ENCODE peak calls at places on chromosomes 6 and 20, in six cellular contexts. J is astrocyte of the cerebellum, D is mucosa of descending colon, I is hepatocyte, M is pancreas, P is Panc1. Q is an unnamed sample.

GRCh38 chr6:40299666-40300065 is 287.5 kb downstream of the LRFN2 start:
- DNase-seq in J (no peak), D (no peak), I (no peak), P (no peak), M (no peak), Q (no peak)

GRCh38 chr6:37155394-37156312 is 14.3 kb upstream of the PIM1 start:
- DNase-seq in J (no peak), I (peak; percentile 26), M (no peak), D (no peak), P (no peak), Q (no peak)

GRCh38 chr6:104638841-104639290 is 220.9 kb downstream of the HACE1 start:
- DNase-seq in D (no peak), I (no peak), P (no peak), M (no peak), J (no peak), Q (no peak)

GRCh38 chr6:107679457-107679856 is 144.7 kb downstream of the SCML4 start:
- DNase-seq in J (no peak), P (no peak), D (no peak), I (no peak), M (no peak), Q (no peak)

GRCh38 chr6:129200151-129200550 is 317.2 kb downstream of the LAMA2 start:
- DNase-seq in P (no peak), J (no peak), I (no peak), D (no peak), M (no peak), Q (no peak)

GRCh38 chr6:108720798-108721197 is 127.4 kb upstream of the ARMC2 start:
- DNase-seq in J (no peak), M (no peak), I (no peak), D (no peak), P (no peak), Q (no peak)

GRCh38 chr6:45420909-45421699 is 43.4 kb upstream of the SUPT3H start:
- DNase-seq in I (peak; percentile 6), P (no peak), M (no peak), D (no peak), J (no peak), Q (no peak)

GRCh38 chr20:46111028-46111835 is 6.9 kb upstream of the CD40 start:
- DNase-seq in M (no peak), I (no peak), D (no peak), J (no peak), P (no peak), Q (no peak)

GRCh38 chr6:470901-471448 is 79.4 kb downstream of the IRF4 start:
- DNase-seq in P (no peak), M (no peak), D (no peak), I (no peak), J (no peak), Q (no peak)

GRCh38 chr20:52972965-52973819 is 1.0 kb downstream of the TSHZ2 start:
- DNase-seq in P (no peak), I (peak; percentile 40), D (peak; percentile 21), M (peak; percentile 15), J (no peak), Q (no peak)

GRCh38 chr6:123829302-123829953 is 25.8 kb downstream of the NKAIN2 start:
- DNase-seq in D (no peak), M (no peak), P (no peak), J (peak; percentile 31), I (no peak), Q (no peak)

GRCh38 chr6:90411292-90411781 is 114.7 kb upstream of the BACH2 start:
- DNase-seq in J (no peak), P (no peak), M (no peak), D (no peak), I (peak; percentile 28), Q (no peak)

GRCh38 chr20:40797425-40797824 is 108.4 kb upstream of the MAFB start:
- DNase-seq in D (no peak), I (peak; percentile 44), P (no peak), M (no peak), J (peak; percentile 19), Q (no peak)

GRCh38 chr6:125957845-125958244 is 1.3 kb downstream of the HINT3 start:
- DNase-seq in P (no peak), I (peak; percentile 62), M (no peak), J (no peak), D (no peak), Q (no peak)

GRCh38 chr6:68642977-68643376 is 7.9 kb downstream of the ADGRB3 start:
- DNase-seq in M (no peak), P (no peak), D (no peak), I (no peak), J (no peak), Q (no peak)

GRCh38 chr6:73898599-73898998 is 202.6 kb downstream of the CD109 start:
- DNase-seq in D (no peak), M (no peak), J (no peak), P (no peak), I (no peak), Q (no peak)

GRCh38 chr6:169738204-169738971 is 13.0 kb downstream of the DYNLT2 start:
- DNase-seq in J (no peak), P (no peak), M (no peak), I (no peak), D (no peak), Q (no peak)

GRCh38 chr20:18428490-18429173 is 38.2 kb downstream of the DZANK1 start:
- DNase-seq in I (peak; percentile 12), P (no peak), J (no peak), D (peak; percentile 62), M (peak; percentile 40), Q (peak; percentile 3)

GRCh38 chr20:6120491-6120988 is 2.3 kb downstream of the FERMT1 start:
- DNase-seq in J (no peak), I (no peak), M (no peak), P (no peak), D (no peak), Q (no peak)

GRCh38 chr6:80316655-80317332 is 210.3 kb downstream of the BCKDHB start:
- DNase-seq in D (no peak), J (no peak), P (no peak), M (no peak), I (no peak), Q (no peak)

GRCh38 chr20:37651932-37652331 is 41.9 kb upstream of the CTNNBL1 start:
- DNase-seq in P (no peak), M (peak; percentile 30), J (no peak), I (no peak), D (peak; percentile 40), Q (no peak)

GRCh38 chr20:60254901-60255411 is 296.7 kb downstream of the CDH26 start:
- DNase-seq in J (no peak), M (no peak), I (no peak), P (no peak), D (no peak), Q (no peak)

GRCh38 chr20:50392138-50392866 is 117.9 kb upstream of the PTPN1 start:
- DNase-seq in P (no peak), D (no peak), I (no peak), J (no peak), M (no peak), Q (no peak)

GRCh38 chr20:25048519-25048952 is 9.4 kb downstream of the ACSS1 start:
- DNase-seq in M (peak; percentile 26), I (no peak), P (no peak), J (no peak), D (peak; percentile 12), Q (no peak)

GRCh38 chr20:4092136-4092479 is 76.8 kb upstream of the RNF24 start:
- DNase-seq in J (no peak), I (no peak), D (no peak), M (no peak), P (no peak), Q (no peak)
- TF ChIP-seq CTCF in J (no peak), I (no peak), D (no peak), M (no peak), P (peak; percentile 60), Q (no peak)

DNA sequence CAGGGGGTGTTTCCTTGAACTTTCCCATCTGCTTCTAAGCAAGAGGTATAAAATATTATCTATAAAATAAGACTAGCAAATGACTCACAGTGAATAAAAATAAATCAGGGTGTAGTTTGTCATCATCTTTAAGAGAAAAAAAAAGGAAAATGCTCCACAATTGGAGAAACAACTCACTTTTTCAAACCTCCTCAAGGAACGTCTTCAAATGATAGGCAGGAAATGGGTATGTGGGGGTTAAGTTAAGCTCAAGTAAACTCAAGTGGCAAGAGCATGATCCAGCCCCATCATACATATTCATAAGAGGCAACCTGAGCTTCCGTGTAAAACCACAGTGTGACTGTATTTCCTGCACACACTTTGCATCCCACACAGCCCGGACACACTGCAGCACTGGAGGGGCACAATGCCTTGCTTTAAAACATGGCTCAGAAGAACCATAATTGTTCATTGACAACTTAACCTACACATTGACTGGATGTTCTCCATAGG is 58.5 kb upstream of the CEP85L start:
- DNase-seq in I (no peak), M (no peak), D (peak; percentile 34), J (peak; percentile 51), P (no peak), Q (peak; percentile 86)
- H3K4me3 ChIP-seq in I (no peak overlapping the region), M (no peak overlapping the region), D (no peak overlapping the region), J (peak overlapping the region; percentile 52), P (no peak overlapping the region), Q (peak overlapping the region; percentile 53)

GRCh38 chr6:91435630-91436029 is 848.8 kb upstream of the MAP3K7 start:
- DNase-seq in P (no peak), I (no peak), D (no peak), M (no peak), J (no peak), Q (no peak)

GRCh38 chr6:91438570-91438969 is 851.7 kb upstream of the MAP3K7 start:
- DNase-seq in M (no peak), I (no peak), D (no peak), J (no peak), P (no peak), Q (no peak)

GRCh38 chr6:91434135-91434534 is 847.3 kb upstream of the MAP3K7 start:
- DNase-seq in J (no peak), P (no peak), M (no peak), I (peak; percentile 15), D (no peak), Q (no peak)

GRCh38 chr6:91436448-91436847 is 849.6 kb upstream of the MAP3K7 start:
- DNase-seq in D (no peak), I (no peak), J (no peak), P (no peak), M (no peak), Q (no peak)

GRCh38 chr6:91437295-91437694 is 850.4 kb upstream of the MAP3K7 start:
- DNase-seq in I (no peak), M (no peak), J (no peak), D (no peak), P (no peak), Q (no peak)
- TF ChIP-seq CTCF in I (no peak), M (no peak), J (no peak), D (no peak), P (no peak), Q (no peak)

GRCh38 chr20:19978511-19979210 is 38.5 kb upstream of the NAA20 start:
- DNase-seq in D (no peak), J (no peak), P (no peak), I (no peak), M (no peak), Q (no peak)

GRCh38 chr20:19977373-19977770 is 39.8 kb upstream of the NAA20 start:
- DNase-seq in D (no peak), I (no peak), J (no peak), P (no peak), M (no peak), Q (no peak)

GRCh38 chr20:19975436-19975799 is 41.7 kb upstream of the NAA20 start:
- DNase-seq in J (no peak), D (no peak), I (no peak), P (no peak), M (no peak), Q (no peak)

GRCh38 chr20:19975901-19976300 is 41.3 kb upstream of the NAA20 start:
- DNase-seq in J (no peak), P (no peak), M (peak; percentile 53), I (no peak), D (no peak), Q (no peak)

GRCh38 chr20:19976595-19977372 is 40.4 kb upstream of the NAA20 start:
- DNase-seq in P (no peak), D (no peak), M (peak; percentile 56), I (peak; percentile 62), J (peak; percentile 79), Q (no peak)
- H3K4me3 ChIP-seq in P (peak overlapping the region; percentile 52), D (no peak overlapping the region), M (peak overlapping the region; percentile 44), I (peak overlapping the region; percentile 7), J (peak overlapping the region; percentile 93), Q (peak overlapping the region; percentile 67)